ENCODE peak calls at places on chromosomes 1 and 21, in five cellular contexts. One of them, this sample, is unnamed.
A peak's percentile ranks its signal among the peaks of the same experiment; 100 is the strongest.

GRCh38 chr1:42379794-42380616 is 587 bp upstream of the RIMKLA start:
- DNase-seq in neural progenitor cell: peak; percentile 51
- DNase-seq in GM23248: peak; percentile 57
- DNase-seq in HCT116: no peak
- DNase-seq in PC-3: peak; percentile 48
- DNase-seq in this sample: peak; percentile 7

GRCh38 chr1:179541774-179542173 is 34.0 kb downstream of the NPHS2 start:
- DNase-seq in neural progenitor cell: no peak
- DNase-seq in GM23248: no peak
- DNase-seq in HCT116: no peak
- DNase-seq in PC-3: no peak
- DNase-seq in this sample: no peak

GRCh38 chr1:46569909-46570725 is 18.7 kb upstream of the KNCN start:
- DNase-seq in neural progenitor cell: no peak
- DNase-seq in GM23248: no peak
- DNase-seq in HCT116: no peak
- DNase-seq in PC-3: no peak
- DNase-seq in this sample: no peak

GRCh38 chr1:67708606-67709005 is 23.6 kb downstream of the GADD45A start:
- DNase-seq in neural progenitor cell: no peak
- DNase-seq in GM23248: no peak
- DNase-seq in HCT116: no peak
- DNase-seq in PC-3: peak; percentile 87
- DNase-seq in this sample: no peak

GRCh38 chr1:155179107-155180031 is 5.7 kb downstream of the TRIM46 start:
- DNase-seq in neural progenitor cell: no peak
- DNase-seq in GM23248: no peak
- DNase-seq in HCT116: no peak
- DNase-seq in PC-3: no peak
- DNase-seq in this sample: no peak

GRCh38 chr1:33895396-33895795 is 31.5 kb downstream of the HMGB4 start:
- DNase-seq in neural progenitor cell: peak; percentile 18
- DNase-seq in GM23248: no peak
- DNase-seq in HCT116: no peak
- DNase-seq in PC-3: no peak
- DNase-seq in this sample: no peak

GRCh38 chr1:145953861-145954260 is 4.0 kb downstream of the LIX1L start:
- DNase-seq in neural progenitor cell: no peak
- DNase-seq in GM23248: peak; percentile 43
- DNase-seq in HCT116: no peak
- DNase-seq in PC-3: no peak
- DNase-seq in this sample: no peak

GRCh38 chr1:197180252-197180878 is 33.9 kb upstream of the ASPM start:
- DNase-seq in neural progenitor cell: peak; percentile 44
- DNase-seq in GM23248: peak; percentile 79
- DNase-seq in HCT116: no peak
- DNase-seq in PC-3: peak; percentile 70
- DNase-seq in this sample: peak; percentile 49

GRCh38 chr1:248855580-248855979 is 3.3 kb downstream of the ZNF692 start:
- DNase-seq in neural progenitor cell: no peak
- DNase-seq in GM23248: no peak
- DNase-seq in HCT116: no peak
- DNase-seq in PC-3: no peak
- DNase-seq in this sample: no peak

GRCh38 chr21:41960386-41960785 is 6.6 kb upstream of the C2CD2 start:
- DNase-seq in neural progenitor cell: no peak
- DNase-seq in GM23248: no peak
- DNase-seq in HCT116: no peak
- DNase-seq in PC-3: no peak
- DNase-seq in this sample: no peak

GRCh38 chr1:237748192-237748591 is 142.5 kb downstream of the ZP4 start:
- DNase-seq in neural progenitor cell: no peak
- DNase-seq in GM23248: no peak
- DNase-seq in HCT116: no peak
- DNase-seq in PC-3: no peak
- DNase-seq in this sample: no peak

GRCh38 chr1:17676387-17677060 is 78.6 kb upstream of the ACTL8 start:
- DNase-seq in neural progenitor cell: no peak
- DNase-seq in GM23248: peak; percentile 34
- DNase-seq in HCT116: no peak
- DNase-seq in PC-3: no peak
- DNase-seq in this sample: no peak

GRCh38 chr1:114648503-114648902 is 21.3 kb downstream of the DENND2C start:
- DNase-seq in neural progenitor cell: no peak
- DNase-seq in GM23248: no peak
- DNase-seq in HCT116: no peak
- DNase-seq in PC-3: no peak
- DNase-seq in this sample: no peak

GRCh38 chr1:31807273-31808048 is 8.4 kb downstream of the SPOCD1 start:
- DNase-seq in neural progenitor cell: no peak
- DNase-seq in GM23248: no peak
- DNase-seq in HCT116: no peak
- DNase-seq in PC-3: no peak
- DNase-seq in this sample: no peak

GRCh38 chr1:83704350-83704749 is 294.6 kb downstream of the TTLL7 start:
- DNase-seq in neural progenitor cell: peak; percentile 21
- DNase-seq in GM23248: no peak
- DNase-seq in HCT116: no peak
- DNase-seq in PC-3: peak; percentile 4
- DNase-seq in this sample: no peak

GRCh38 chr1:178629549-178630154 is 95.4 kb upstream of the RALGPS2 start:
- DNase-seq in neural progenitor cell: no peak
- DNase-seq in GM23248: no peak
- DNase-seq in HCT116: no peak
- DNase-seq in PC-3: no peak
- DNase-seq in this sample: no peak

GRCh38 chr1:10796029-10796944 is at the start of gene CASZ1:
- DNase-seq in neural progenitor cell: peak; percentile 95
- DNase-seq in GM23248: peak; percentile 93
- DNase-seq in HCT116: peak; percentile 87
- DNase-seq in PC-3: peak; percentile 89
- DNase-seq in this sample: no peak

GRCh38 chr1:10791117-10791951 is 5.1 kb downstream of the CASZ1 start:
- DNase-seq in neural progenitor cell: peak; percentile 39
- DNase-seq in GM23248: no peak
- DNase-seq in HCT116: no peak
- DNase-seq in PC-3: no peak
- DNase-seq in this sample: no peak

GRCh38 chr1:10793129-10793651 is 3.3 kb downstream of the CASZ1 start:
- DNase-seq in neural progenitor cell: peak; percentile 66
- DNase-seq in GM23248: peak; percentile 29
- DNase-seq in HCT116: no peak
- DNase-seq in PC-3: peak; percentile 46
- DNase-seq in this sample: no peak

GRCh38 chr1:10794724-10795304 is 1.6 kb downstream of the CASZ1 start:
- DNase-seq in neural progenitor cell: peak; percentile 66
- DNase-seq in GM23248: peak; percentile 38
- DNase-seq in HCT116: no peak
- DNase-seq in PC-3: peak; percentile 34
- DNase-seq in this sample: no peak

GRCh38 chr1:10795305-10796021 is 983 bp downstream of the CASZ1 start:
- DNase-seq in neural progenitor cell: peak; percentile 45
- DNase-seq in GM23248: peak; percentile 42
- DNase-seq in HCT116: no peak
- DNase-seq in PC-3: peak; percentile 11
- DNase-seq in this sample: no peak
- TF ChIP-seq EZH2 in neural progenitor cell: peak; percentile 38
- TF ChIP-seq EZH2 in GM23248: peak; percentile 82
- TF ChIP-seq EZH2 in HCT116: peak; percentile 98
- TF ChIP-seq EZH2 in PC-3: no peak
- TF ChIP-seq EZH2 in this sample: peak; percentile 91

DNA sequence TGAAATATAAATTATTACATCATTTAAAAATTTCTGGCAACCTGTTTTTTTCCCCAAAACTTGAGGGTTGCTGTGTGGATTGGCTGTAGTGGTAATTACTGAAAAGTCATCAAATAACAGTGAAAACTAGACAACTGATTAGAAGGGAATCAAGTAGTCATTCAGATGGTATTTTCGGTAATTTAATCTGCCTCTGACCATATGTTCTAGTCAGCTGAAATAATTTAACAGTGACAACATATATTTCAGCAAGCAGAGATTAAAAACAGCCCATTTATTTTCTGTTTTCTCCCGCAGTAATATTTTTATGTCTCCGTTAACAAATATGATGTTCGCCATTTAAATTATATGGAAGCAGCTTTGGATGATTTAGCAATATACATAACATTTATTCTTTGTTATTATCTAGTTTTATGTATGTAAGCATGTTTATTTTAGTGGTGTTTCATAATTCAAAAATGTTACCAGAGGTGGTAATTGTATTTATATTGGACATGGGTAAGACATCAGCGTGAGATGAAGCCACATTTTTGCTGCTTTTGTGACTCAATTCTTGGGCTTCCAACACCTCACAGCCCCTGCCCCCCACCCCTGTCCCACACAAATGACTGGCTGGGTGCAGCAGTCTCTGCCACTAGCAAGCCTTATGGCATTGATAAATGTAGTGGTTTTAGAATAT is 104.4 kb downstream of the GALNT2 start:
- DNase-seq in neural progenitor cell: no peak
- DNase-seq in GM23248: peak; percentile 79
- DNase-seq in HCT116: no peak
- DNase-seq in PC-3: peak; percentile 75
- DNase-seq in this sample: no peak
- TF ChIP-seq EZH2phosphoT487 in neural progenitor cell: no peak
- TF ChIP-seq EZH2phosphoT487 in GM23248: peak; percentile 88
- TF ChIP-seq EZH2phosphoT487 in HCT116: no peak
- TF ChIP-seq EZH2phosphoT487 in PC-3: no peak
- TF ChIP-seq EZH2phosphoT487 in this sample: no peak

GRCh38 chr1:1631793-1632420 is at the start of gene MMP23B:
- DNase-seq in neural progenitor cell: peak; percentile 78
- DNase-seq in GM23248: peak; percentile 20
- DNase-seq in HCT116: no peak
- DNase-seq in PC-3: peak; percentile 43
- DNase-seq in this sample: no peak

GRCh38 chr1:1630965-1631792 is 794 bp upstream of the MMP23B start:
- DNase-seq in neural progenitor cell: peak; percentile 59
- DNase-seq in GM23248: peak; percentile 60
- DNase-seq in HCT116: no peak
- DNase-seq in PC-3: peak; percentile 23
- DNase-seq in this sample: no peak

GRCh38 chr1:1628656-1629429 is 3.1 kb upstream of the MMP23B start:
- DNase-seq in neural progenitor cell: peak; percentile 44
- DNase-seq in GM23248: no peak
- DNase-seq in HCT116: peak; percentile 71
- DNase-seq in PC-3: peak; percentile 30
- DNase-seq in this sample: no peak

GRCh38 chr1:1629430-1630190 is 2.4 kb upstream of the MMP23B start:
- DNase-seq in neural progenitor cell: no peak
- DNase-seq in GM23248: no peak
- DNase-seq in HCT116: no peak
- DNase-seq in PC-3: no peak
- DNase-seq in this sample: no peak

GRCh38 chr1:1630191-1630964 is 1.6 kb upstream of the MMP23B start:
- DNase-seq in neural progenitor cell: peak; percentile 78
- DNase-seq in GM23248: peak; percentile 58
- DNase-seq in HCT116: no peak
- DNase-seq in PC-3: no peak
- DNase-seq in this sample: peak; percentile 93
- H3K9ac ChIP-seq in neural progenitor cell: no peak overlapping the region
- H3K9ac ChIP-seq in GM23248: no peak overlapping the region
- H3K9ac ChIP-seq in HCT116: no peak overlapping the region
- H3K9ac ChIP-seq in PC-3: no peak overlapping the region
- H3K9ac ChIP-seq in this sample: peak overlapping the region; percentile 42

GRCh38 chr1:147077936-147078605 is 94.2 kb downstream of the PRKAB2 start:
- DNase-seq in neural progenitor cell: no peak
- DNase-seq in GM23248: no peak
- DNase-seq in HCT116: no peak
- DNase-seq in PC-3: no peak
- DNase-seq in this sample: no peak

GRCh38 chr1:147077523-147077922 is 94.7 kb downstream of the PRKAB2 start:
- DNase-seq in neural progenitor cell: no peak
- DNase-seq in GM23248: no peak
- DNase-seq in HCT116: no peak
- DNase-seq in PC-3: no peak
- DNase-seq in this sample: no peak

GRCh38 chr1:147079400-147080012 is 92.8 kb downstream of the PRKAB2 start:
- DNase-seq in neural progenitor cell: no peak
- DNase-seq in GM23248: no peak
- DNase-seq in HCT116: no peak
- DNase-seq in PC-3: no peak
- DNase-seq in this sample: no peak

GRCh38 chr1:147080013-147080661 is 92.1 kb downstream of the PRKAB2 start:
- DNase-seq in neural progenitor cell: no peak
- DNase-seq in GM23248: peak; percentile 35
- DNase-seq in HCT116: no peak
- DNase-seq in PC-3: no peak
- DNase-seq in this sample: no peak

DNA sequence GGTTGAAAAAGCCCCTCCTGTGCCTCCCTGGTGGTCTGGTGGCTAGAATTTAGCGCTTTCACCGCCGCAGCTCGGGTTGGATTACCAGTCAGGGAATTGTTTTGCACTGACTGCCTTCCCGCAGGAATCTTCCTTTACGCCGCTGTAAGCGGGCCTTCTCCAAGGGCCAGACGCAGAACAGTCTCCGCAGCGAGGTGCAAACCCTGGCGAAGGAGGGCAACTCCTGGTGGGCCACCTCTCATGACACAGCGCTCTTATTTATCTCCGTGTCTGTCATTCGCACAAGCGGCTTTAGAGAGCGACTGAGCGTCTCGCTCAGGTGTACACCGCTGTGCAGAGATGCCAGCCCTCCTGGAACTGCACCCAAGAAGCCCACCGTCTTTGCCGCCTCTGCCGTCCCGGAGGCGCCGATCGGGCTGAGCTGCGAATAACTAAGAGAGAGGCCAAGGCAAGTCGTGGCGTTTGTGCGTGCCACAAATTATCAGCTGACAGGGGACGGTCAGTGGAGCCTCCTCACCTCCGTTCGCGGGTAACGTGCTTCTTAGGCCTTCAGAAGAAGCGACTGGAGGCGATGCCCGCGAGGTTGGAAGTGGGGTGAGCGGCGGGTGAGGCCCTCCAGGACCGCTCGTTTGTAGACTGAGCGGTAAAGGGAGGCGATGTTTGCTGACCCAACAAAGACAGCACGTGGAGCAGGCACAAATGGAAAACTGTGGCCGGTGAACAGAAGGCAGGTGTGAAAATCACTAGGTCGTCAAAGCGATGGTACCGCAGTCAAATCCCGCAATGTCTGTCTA is 93.5 kb downstream of the PRKAB2 start:
- DNase-seq in neural progenitor cell: no peak
- DNase-seq in GM23248: no peak
- DNase-seq in HCT116: no peak
- DNase-seq in PC-3: no peak
- DNase-seq in this sample: no peak
- TF ChIP-seq EZH2 in neural progenitor cell: no peak
- TF ChIP-seq EZH2 in GM23248: no peak
- TF ChIP-seq EZH2 in HCT116: no peak
- TF ChIP-seq EZH2 in PC-3: no peak
- TF ChIP-seq EZH2 in this sample: no peak